ENCODE peak calls at places on chromosomes 12 and 14, in five cellular contexts. One of them, this sample, is unnamed. For H3K4me1, the result is how much of the 10 kb centered on the place peaks cover.

GRCh38 chr14:59268011-59268410 is 79.5 kb downstream of the DAAM1 start:
- DNase-seq in pancreas: no peak
- DNase-seq in IMR-90: no peak
- DNase-seq in NT2/D1: no peak
- DNase-seq in lower lobe of right lung: no peak
- DNase-seq in this sample: no peak

GRCh38 chr14:67882973-67883372 is 63.4 kb downstream of the RAD51B start:
- DNase-seq in pancreas: no peak
- DNase-seq in IMR-90: no peak
- DNase-seq in NT2/D1: no peak
- DNase-seq in lower lobe of right lung: no peak
- DNase-seq in this sample: no peak

GRCh38 chr12:68632486-68632885 is 21.8 kb downstream of the RAP1B start:
- DNase-seq in pancreas: no peak
- DNase-seq in IMR-90: no peak
- DNase-seq in NT2/D1: no peak
- DNase-seq in lower lobe of right lung: no peak
- DNase-seq in this sample: no peak

GRCh38 chr12:94071258-94071657 is 77.1 kb upstream of the PLXNC1 start:
- DNase-seq in pancreas: no peak
- DNase-seq in IMR-90: no peak
- DNase-seq in NT2/D1: no peak
- DNase-seq in lower lobe of right lung: no peak
- DNase-seq in this sample: no peak

GRCh38 chr14:44662250-44662891 is 155.3 kb upstream of the FSCB start:
- DNase-seq in pancreas: no peak
- DNase-seq in IMR-90: no peak
- DNase-seq in NT2/D1: no peak
- DNase-seq in lower lobe of right lung: no peak
- DNase-seq in this sample: no peak

GRCh38 chr14:65258391-65258790 is 154.1 kb upstream of the FUT8 start:
- DNase-seq in pancreas: no peak
- DNase-seq in IMR-90: peak
- DNase-seq in NT2/D1: no peak
- DNase-seq in lower lobe of right lung: no peak
- DNase-seq in this sample: no peak

GRCh38 chr12:33314223-33314622 is 125.4 kb downstream of the SYT10 start:
- DNase-seq in pancreas: no peak
- DNase-seq in IMR-90: no peak
- DNase-seq in NT2/D1: no peak
- DNase-seq in lower lobe of right lung: no peak
- DNase-seq in this sample: no peak

GRCh38 chr12:28017126-28017872 is 44.8 kb upstream of the PTHLH start:
- DNase-seq in pancreas: no peak
- DNase-seq in IMR-90: no peak
- DNase-seq in NT2/D1: no peak
- DNase-seq in lower lobe of right lung: no peak
- DNase-seq in this sample: no peak

GRCh38 chr14:35944847-35945246 is 118.7 kb downstream of the BRMS1L start:
- DNase-seq in pancreas: no peak
- DNase-seq in IMR-90: no peak
- DNase-seq in NT2/D1: no peak
- DNase-seq in lower lobe of right lung: no peak
- DNase-seq in this sample: no peak

GRCh38 chr12:42238240-42239140 is at the start of gene YAF2:
- DNase-seq in pancreas: peak
- DNase-seq in IMR-90: peak
- DNase-seq in NT2/D1: peak
- DNase-seq in lower lobe of right lung: peak
- DNase-seq in this sample: peak

GRCh38 chr14:99808133-99808505 is 14.9 kb downstream of the EML1 start:
- DNase-seq in pancreas: no peak
- DNase-seq in IMR-90: no peak
- DNase-seq in NT2/D1: no peak
- DNase-seq in lower lobe of right lung: no peak
- DNase-seq in this sample: peak

GRCh38 chr12:66633676-66634075 is 45.2 kb downstream of the GRIP1 start:
- DNase-seq in pancreas: no peak
- DNase-seq in IMR-90: no peak
- DNase-seq in NT2/D1: no peak
- DNase-seq in lower lobe of right lung: no peak
- DNase-seq in this sample: no peak

GRCh38 chr14:46344327-46344937 is 307.1 kb downstream of the RPL10L start:
- DNase-seq in pancreas: no peak
- DNase-seq in IMR-90: no peak
- DNase-seq in NT2/D1: peak
- DNase-seq in lower lobe of right lung: no peak
- DNase-seq in this sample: no peak

GRCh38 chr12:111693818-111694217 is 8.0 kb downstream of the ACAD10 start:
- DNase-seq in pancreas: no peak
- DNase-seq in IMR-90: no peak
- DNase-seq in NT2/D1: no peak
- DNase-seq in lower lobe of right lung: no peak
- DNase-seq in this sample: no peak

GRCh38 chr12:10966314-10966713 is 20.4 kb downstream of the TAS2R50 start:
- DNase-seq in pancreas: no peak
- DNase-seq in IMR-90: no peak
- DNase-seq in NT2/D1: no peak
- DNase-seq in lower lobe of right lung: no peak
- DNase-seq in this sample: no peak

GRCh38 chr12:50353869-50354593 is 42.4 kb downstream of the FAM186A start:
- DNase-seq in pancreas: no peak
- DNase-seq in IMR-90: peak
- DNase-seq in NT2/D1: no peak
- DNase-seq in lower lobe of right lung: no peak
- DNase-seq in this sample: no peak

GRCh38 chr14:77301103-77301502 is 19.6 kb downstream of the POMT2 start:
- DNase-seq in pancreas: no peak
- DNase-seq in IMR-90: peak
- DNase-seq in NT2/D1: peak
- DNase-seq in lower lobe of right lung: peak
- DNase-seq in this sample: peak

GRCh38 chr12:47343684-47344567 is 264.2 kb upstream of the AMIGO2 start:
- DNase-seq in pancreas: no peak
- DNase-seq in IMR-90: peak
- DNase-seq in NT2/D1: no peak
- DNase-seq in lower lobe of right lung: no peak
- DNase-seq in this sample: no peak

GRCh38 chr12:71216725-71217579 is 59.2 kb upstream of the TSPAN8 start:
- DNase-seq in pancreas: no peak
- DNase-seq in IMR-90: peak
- DNase-seq in NT2/D1: no peak
- DNase-seq in lower lobe of right lung: no peak
- DNase-seq in this sample: no peak

GRCh38 chr14:55926007-55926406 is 192.2 kb upstream of the PELI2 start:
- DNase-seq in pancreas: no peak
- DNase-seq in IMR-90: no peak
- DNase-seq in NT2/D1: no peak
- DNase-seq in lower lobe of right lung: no peak
- DNase-seq in this sample: no peak

GRCh38 chr12:81953541-81953940 is 194.4 kb upstream of the PPFIA2 start:
- DNase-seq in pancreas: no peak
- DNase-seq in IMR-90: no peak
- DNase-seq in NT2/D1: no peak
- DNase-seq in lower lobe of right lung: no peak
- DNase-seq in this sample: no peak

GRCh38 chr12:5965950-5966383 is 20.9 kb upstream of the ANO2 start:
- DNase-seq in pancreas: peak
- DNase-seq in IMR-90: peak
- DNase-seq in NT2/D1: peak
- DNase-seq in lower lobe of right lung: peak
- DNase-seq in this sample: no peak

GRCh38 chr12:110176745-110177144 is 52.6 kb downstream of the IFT81 start:
- DNase-seq in pancreas: no peak
- DNase-seq in IMR-90: peak
- DNase-seq in NT2/D1: no peak
- DNase-seq in lower lobe of right lung: no peak
- DNase-seq in this sample: no peak

GRCh38 chr14:68547305-68548193 is 245.3 kb downstream of the ZFP36L1 start:
- DNase-seq in pancreas: no peak
- DNase-seq in IMR-90: peak
- DNase-seq in NT2/D1: no peak
- DNase-seq in lower lobe of right lung: no peak
- DNase-seq in this sample: peak

GRCh38 chr14:75875958-75876357 is 105.8 kb downstream of the TGFB3 start:
- DNase-seq in pancreas: no peak
- DNase-seq in IMR-90: no peak
- DNase-seq in NT2/D1: no peak
- DNase-seq in lower lobe of right lung: no peak
- DNase-seq in this sample: no peak

GRCh38 chr12:123992118-123992825 is 19.3 kb downstream of the ZNF664 start:
- DNase-seq in pancreas: no peak
- DNase-seq in IMR-90: no peak
- DNase-seq in NT2/D1: no peak
- DNase-seq in lower lobe of right lung: no peak
- DNase-seq in this sample: no peak

DNA sequence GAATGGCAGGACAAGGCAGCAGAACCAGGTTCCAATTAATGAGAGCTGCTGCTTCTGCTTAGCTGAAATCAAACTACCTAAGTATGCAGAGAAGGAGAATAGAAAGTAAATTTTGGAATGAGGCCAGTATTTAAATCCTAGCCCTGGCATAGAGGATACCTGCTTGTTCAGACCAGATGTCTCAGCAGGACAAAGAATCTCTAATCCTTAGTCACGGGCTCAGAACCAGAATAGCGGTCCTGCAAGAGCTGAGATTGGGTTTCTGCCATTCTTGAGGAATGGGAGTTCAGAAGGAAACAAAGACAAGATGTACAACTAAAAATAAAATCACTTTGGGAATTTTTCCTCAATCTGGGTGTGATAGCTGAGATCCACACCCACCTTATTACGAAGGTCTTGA is 550.8 kb upstream of the TMEM132C start:
- DNase-seq in pancreas: no peak
- DNase-seq in IMR-90: no peak
- DNase-seq in NT2/D1: no peak
- DNase-seq in lower lobe of right lung: no peak
- DNase-seq in this sample: no peak
- H3K4me1 ChIP-seq in pancreas: under half
- H3K4me1 ChIP-seq in IMR-90: under half
- H3K4me1 ChIP-seq in NT2/D1: under half
- H3K4me1 ChIP-seq in lower lobe of right lung: under half
- H3K4me1 ChIP-seq in this sample: under half

DNA sequence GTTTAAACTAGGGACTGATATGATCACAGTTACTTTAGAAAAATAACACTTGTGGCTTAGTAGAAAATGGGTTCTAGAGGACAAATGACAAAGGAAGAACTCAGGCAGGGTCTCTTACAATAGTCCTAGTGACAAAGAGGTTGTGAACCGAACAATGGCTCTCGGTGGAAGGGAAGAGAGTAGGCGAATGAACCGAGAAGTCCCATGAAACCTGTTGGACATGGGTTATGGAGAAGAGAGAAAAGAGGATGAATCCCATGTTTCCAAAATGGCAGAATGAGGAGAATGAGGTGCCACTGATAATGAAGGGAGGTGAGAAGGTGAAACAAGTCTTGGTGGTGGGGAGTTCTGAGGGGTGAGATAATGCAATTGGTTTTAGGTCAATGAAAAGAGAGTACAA is 94.1 kb downstream of the PPM1H start:
- DNase-seq in pancreas: no peak
- DNase-seq in IMR-90: no peak
- DNase-seq in NT2/D1: no peak
- DNase-seq in lower lobe of right lung: no peak
- DNase-seq in this sample: no peak
- H3K4me1 ChIP-seq in pancreas: under half
- H3K4me1 ChIP-seq in IMR-90: under half
- H3K4me1 ChIP-seq in NT2/D1: under half
- H3K4me1 ChIP-seq in lower lobe of right lung: under half
- H3K4me1 ChIP-seq in this sample: under half

GRCh38 chr14:104726600-104727451 is 2.8 kb downstream of the ADSS1 start:
- DNase-seq in pancreas: no peak
- DNase-seq in IMR-90: no peak
- DNase-seq in NT2/D1: no peak
- DNase-seq in lower lobe of right lung: no peak
- DNase-seq in this sample: no peak

GRCh38 chr14:104723651-104724406 is at the start of gene ADSS1:
- DNase-seq in pancreas: no peak
- DNase-seq in IMR-90: no peak
- DNase-seq in NT2/D1: no peak
- DNase-seq in lower lobe of right lung: peak
- DNase-seq in this sample: peak

GRCh38 chr14:104724981-104725771 is 1.1 kb downstream of the ADSS1 start:
- DNase-seq in pancreas: no peak
- DNase-seq in IMR-90: no peak
- DNase-seq in NT2/D1: no peak
- DNase-seq in lower lobe of right lung: no peak
- DNase-seq in this sample: no peak

GRCh38 chr14:104724407-104724980 is 465 bp downstream of the ADSS1 start:
- DNase-seq in pancreas: no peak
- DNase-seq in IMR-90: no peak
- DNase-seq in NT2/D1: no peak
- DNase-seq in lower lobe of right lung: peak
- DNase-seq in this sample: peak

GRCh38 chr14:104725772-104726548 is 1.9 kb downstream of the ADSS1 start:
- DNase-seq in pancreas: no peak
- DNase-seq in IMR-90: no peak
- DNase-seq in NT2/D1: no peak
- DNase-seq in lower lobe of right lung: no peak
- DNase-seq in this sample: no peak
- H3K4me1 ChIP-seq in pancreas: under half
- H3K4me1 ChIP-seq in IMR-90: under half
- H3K4me1 ChIP-seq in NT2/D1: under half
- H3K4me1 ChIP-seq in lower lobe of right lung: under half
- H3K4me1 ChIP-seq in this sample: under half

GRCh38 chr12:77407951-77408350 is 342.6 kb upstream of the E2F7 start:
- DNase-seq in pancreas: no peak
- DNase-seq in IMR-90: no peak
- DNase-seq in NT2/D1: no peak
- DNase-seq in lower lobe of right lung: no peak
- DNase-seq in this sample: no peak

GRCh38 chr12:77406131-77406905 is 340.9 kb upstream of the E2F7 start:
- DNase-seq in pancreas: no peak
- DNase-seq in IMR-90: no peak
- DNase-seq in NT2/D1: no peak
- DNase-seq in lower lobe of right lung: no peak
- DNase-seq in this sample: no peak

GRCh38 chr12:77401062-77401461 is 335.7 kb upstream of the E2F7 start:
- DNase-seq in pancreas: no peak
- DNase-seq in IMR-90: no peak
- DNase-seq in NT2/D1: no peak
- DNase-seq in lower lobe of right lung: no peak
- DNase-seq in this sample: no peak

GRCh38 chr12:77401480-77402105 is 336.2 kb upstream of the E2F7 start:
- DNase-seq in pancreas: no peak
- DNase-seq in IMR-90: no peak
- DNase-seq in NT2/D1: no peak
- DNase-seq in lower lobe of right lung: no peak
- DNase-seq in this sample: no peak

DNA sequence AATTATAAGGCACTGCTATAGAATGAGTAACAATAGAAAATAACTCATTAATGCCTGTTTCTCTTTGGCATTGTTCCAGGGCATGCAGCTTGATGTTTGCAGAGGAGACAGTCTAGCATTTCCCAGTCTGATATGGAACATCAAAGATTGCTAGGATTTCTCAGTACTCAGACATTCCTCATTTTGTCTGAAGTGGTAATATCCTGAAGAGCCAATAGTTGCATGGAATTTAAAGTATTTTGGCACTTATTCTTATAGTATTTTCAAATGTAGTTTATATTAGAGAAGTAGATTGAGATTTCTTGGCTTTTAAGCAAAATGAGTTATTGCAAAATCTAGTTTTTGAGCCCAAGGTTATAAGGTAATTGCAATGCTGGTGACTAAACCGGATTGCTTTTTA is 337.4 kb upstream of the E2F7 start:
- DNase-seq in pancreas: no peak
- DNase-seq in IMR-90: peak
- DNase-seq in NT2/D1: no peak
- DNase-seq in lower lobe of right lung: no peak
- DNase-seq in this sample: no peak
- H3K4me1 ChIP-seq in pancreas: under half
- H3K4me1 ChIP-seq in IMR-90: under half
- H3K4me1 ChIP-seq in NT2/D1: under half
- H3K4me1 ChIP-seq in lower lobe of right lung: under half
- H3K4me1 ChIP-seq in this sample: under half

This sample was measured in uterus.